ENCODE peak calls at places on chromosomes 5 and 9, in five cellular contexts. Y, J, K, I and L are unnamed samples.

GRCh38 chr5:81268797-81269196 is 32.6 kb upstream of the ZCCHC9 start:
- DNase-seq in K (no peak), I (no peak), Y (no peak), J (peak; percentile 38), L (no peak)

GRCh38 chr5:66511491-66511890 is 84.7 kb upstream of the MAST4 start:
- DNase-seq in Y (no peak), J (no peak), K (no peak), I (no peak), L (no peak)

GRCh38 chr5:80255425-80255751 is 460 bp downstream of the SERINC5 start:
- DNase-seq in Y (peak; percentile 44), I (peak; percentile 69), K (peak; percentile 60), J (no peak), L (peak; percentile 80)

GRCh38 chr5:1329111-1329579 is 15.8 kb downstream of the CLPTM1L start:
- DNase-seq in K (no peak), Y (no peak), J (no peak), I (no peak), L (peak; percentile 69)

GRCh38 chr5:65925094-65925600 is 1.2 kb upstream of the ERBIN start:
- DNase-seq in K (peak; percentile 70), J (no peak), Y (peak; percentile 81), I (peak; percentile 81), L (peak; percentile 88)

GRCh38 chr9:371349-371748 is 156.7 kb downstream of the DOCK8 start:
- DNase-seq in K (no peak), I (no peak), Y (no peak), J (no peak), L (no peak)

GRCh38 chr9:119020284-119020683 is 349.0 kb downstream of the BRINP1 start:
- DNase-seq in I (peak; percentile 28), Y (no peak), J (no peak), K (no peak), L (no peak)

GRCh38 chr9:85224729-85225128 is 517.0 kb downstream of the AGTPBP1 start:
- DNase-seq in J (peak; percentile 40), K (no peak), I (no peak), Y (no peak), L (no peak)

GRCh38 chr9:126463426-126463825 is 136.8 kb downstream of the MVB12B start:
- DNase-seq in J (no peak), Y (no peak), K (no peak), I (no peak), L (no peak)

GRCh38 chr5:71938886-71939285 is 168.4 kb upstream of the MAP1B start:
- DNase-seq in J (no peak), Y (no peak), K (peak; percentile 67), I (no peak), L (no peak)

GRCh38 chr9:14080940-14081621 is 232.9 kb downstream of the NFIB start:
- DNase-seq in I (no peak), K (no peak), Y (no peak), J (no peak), L (no peak)

GRCh38 chr9:92242115-92242778 is 51.2 kb downstream of the IARS1 start:
- DNase-seq in J (no peak), K (no peak), I (no peak), Y (no peak), L (no peak)

GRCh38 chr5:51396797-51397196 is 13.5 kb downstream of the ISL1 start:
- DNase-seq in J (no peak), Y (no peak), K (no peak), I (no peak), L (no peak)

GRCh38 chr9:91374939-91375338 is 13.2 kb upstream of the AUH start:
- DNase-seq in Y (no peak), J (no peak), K (no peak), I (no peak), L (no peak)

GRCh38 chr5:90878549-90879196 is 320.1 kb downstream of the ADGRV1 start:
- DNase-seq in Y (no peak), K (peak; percentile 26), I (no peak), J (no peak), L (no peak)

GRCh38 chr9:126363847-126364671 is 37.4 kb downstream of the MVB12B start:
- DNase-seq in I (no peak), Y (no peak), K (no peak), J (no peak), L (no peak)

GRCh38 chr5:158119852-158120708 is 261.1 kb upstream of the CLINT1 start:
- DNase-seq in I (no peak), K (no peak), J (no peak), Y (no peak), L (no peak)

GRCh38 chr5:32814141-32814540 is 103.0 kb downstream of the NPR3 start:
- DNase-seq in Y (no peak), J (no peak), K (no peak), I (no peak), L (no peak)

GRCh38 chr5:150801117-150801927 is 22.8 kb downstream of the SMIM3 start:
- DNase-seq in Y (peak; percentile 42), J (peak; percentile 51), K (no peak), I (no peak), L (no peak)

GRCh38 chr5:151870820-151871219 is 53.8 kb downstream of the GLRA1 start:
- DNase-seq in K (no peak), I (no peak), Y (no peak), J (no peak), L (no peak)

GRCh38 chr9:110912701-110913291 is 125.5 kb downstream of the LPAR1 start:
- DNase-seq in J (no peak), I (no peak), Y (no peak), K (no peak), L (no peak)

GRCh38 chr5:113255105-113255504 is 179.7 kb downstream of the TSSK1B start:
- DNase-seq in K (no peak), I (no peak), Y (no peak), J (no peak), L (no peak)

GRCh38 chr5:113256671-113257452 is 177.9 kb downstream of the TSSK1B start:
- DNase-seq in Y (no peak), J (no peak), I (no peak), K (no peak), L (no peak)

GRCh38 chr5:113259034-113259433 is 175.8 kb downstream of the TSSK1B start:
- DNase-seq in Y (no peak), K (no peak), I (no peak), J (no peak), L (no peak)

GRCh38 chr5:113253037-113253436 is 181.8 kb downstream of the TSSK1B start:
- DNase-seq in K (no peak), I (no peak), J (no peak), Y (peak; percentile 88), L (no peak)

GRCh38 chr5:113255579-113256210 is 179.1 kb downstream of the TSSK1B start:
- DNase-seq in I (no peak), J (no peak), K (no peak), Y (no peak), L (no peak)
- H3K4me1 ChIP-seq in I (peaks cover 30% of the 10 kb centered on the region), J (peaks cover under 1% of the 10 kb centered on the region), K (no peaks in the 10 kb centered on the region), Y (peaks cover 41% of the 10 kb centered on the region), L (no peaks in the 10 kb centered on the region)

GRCh38 chr9:99056186-99056585 is 48.7 kb upstream of the TGFBR1 start:
- DNase-seq in K (no peak), Y (no peak), J (no peak), I (no peak), L (no peak)
- H3K27ac ChIP-seq in K (no peak overlapping the region), Y (no peak overlapping the region), J (no peak overlapping the region), I (no peak overlapping the region), L (no peak overlapping the region)

GRCh38 chr5:132823481-132824050 is 6.9 kb downstream of the SHROOM1 start:
- DNase-seq in Y (no peak), K (no peak), J (no peak), I (no peak), L (no peak)
- H3K4me3 ChIP-seq in Y (no peak overlapping the region), K (no peak overlapping the region), J (no peak overlapping the region), I (peak overlapping the region; percentile 27), L (no peak overlapping the region)

GRCh38 chr9:122477826-122478225 is at the start of gene OR1J1:
- DNase-seq in J (no peak), K (no peak), Y (no peak), I (no peak), L (no peak)
- H3K4me1 ChIP-seq in J (no peaks in the 10 kb centered on the region), K (no peaks in the 10 kb centered on the region), Y (no peaks in the 10 kb centered on the region), I (no peaks in the 10 kb centered on the region), L (no peaks in the 10 kb centered on the region)

GRCh38 chr5:125210241-125210947 is 464.0 kb upstream of the ZNF608 start:
- DNase-seq in I (no peak), Y (no peak), K (no peak), J (no peak), L (no peak)

GRCh38 chr5:125202353-125202752 is 455.9 kb upstream of the ZNF608 start:
- DNase-seq in Y (no peak), K (no peak), I (no peak), J (no peak), L (no peak)

GRCh38 chr5:125203039-125203438 is 456.6 kb upstream of the ZNF608 start:
- DNase-seq in J (no peak), I (no peak), Y (no peak), K (no peak), L (no peak)

GRCh38 chr5:125209650-125210049 is 463.2 kb upstream of the ZNF608 start:
- DNase-seq in J (no peak), I (no peak), K (peak; percentile 63), Y (no peak), L (no peak)

GRCh38 chr5:125205604-125206221 is 459.3 kb upstream of the ZNF608 start:
- DNase-seq in J (no peak), I (no peak), K (no peak), Y (no peak), L (no peak)
- H3K27ac ChIP-seq in J (no peak overlapping the region), I (no peak overlapping the region), K (no peak overlapping the region), Y (no peak overlapping the region), L (no peak overlapping the region)

DNA sequence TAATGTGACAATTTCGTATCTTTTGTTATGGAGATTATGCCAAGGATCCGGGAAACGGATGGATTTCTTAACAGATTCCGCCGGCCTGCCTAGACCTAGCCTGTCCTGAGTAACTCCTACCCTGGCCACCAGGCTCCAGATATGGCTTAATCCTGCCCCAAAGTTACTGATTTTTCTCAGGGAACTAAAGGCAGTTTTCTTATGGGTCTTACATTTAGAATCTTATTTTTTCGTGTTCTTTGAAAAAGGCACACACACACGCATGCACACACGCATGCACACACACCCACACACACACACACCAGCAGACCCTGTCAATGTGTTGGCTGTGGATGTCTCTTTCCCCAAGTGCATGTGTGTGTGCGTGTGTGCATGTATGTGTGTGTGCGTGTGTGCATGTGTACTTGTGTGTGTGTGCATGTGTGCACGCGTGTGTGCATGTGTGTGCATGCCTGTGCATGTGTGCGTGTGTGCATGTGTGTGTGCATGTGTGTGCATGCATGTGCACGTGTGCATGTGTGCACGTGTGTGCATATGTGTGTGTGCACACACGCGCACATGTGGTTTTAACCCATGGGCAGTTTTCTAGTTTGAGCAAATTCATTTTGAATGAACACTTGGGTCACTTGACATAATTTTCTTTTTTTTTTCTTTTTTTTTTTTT is 268.9 kb upstream of the IRX1 start:
- DNase-seq in K (no peak), Y (no peak), J (no peak), I (no peak), L (peak; percentile 30)
- H3K4me3 ChIP-seq in K (no peak overlapping the region), Y (no peak overlapping the region), J (no peak overlapping the region), I (no peak overlapping the region), L (no peak overlapping the region)

GRCh38 chr9:16718952-16719351 is 151.5 kb downstream of the BNC2 start:
- DNase-seq in Y (no peak), J (no peak), I (no peak), K (no peak), L (no peak)
- H3K4me1 ChIP-seq in Y (no peaks in the 10 kb centered on the region), J (no peaks in the 10 kb centered on the region), I (no peaks in the 10 kb centered on the region), K (no peaks in the 10 kb centered on the region), L (no peaks in the 10 kb centered on the region)